ENCODE peak calls at places on chromosomes 3 and 15, in ten cellular contexts. G is GM20000, E is lung, Q is SW 1271, U is hypothalamus, A is KBM-7, O is caudate nucleus, N is transverse colon, J is T follicular helper cell, X is small intestine. W is an unnamed sample.

GRCh38 chr3:170476291-170476690 is 57.6 kb downstream of the CLDN11 start:
- DNase-seq in N (no peak), A (no peak), U (no peak), Q (no peak), G (no peak), J (no peak), O (no peak), X (peak; percentile 45), E (no peak), W (no peak)

GRCh38 chr15:98154863-98155262 is 194.4 kb downstream of the ARRDC4 start:
- DNase-seq in Q (no peak), U (no peak), O (no peak), G (no peak), A (no peak), N (no peak), X (no peak), J (no peak), E (no peak), W (no peak)

GRCh38 chr3:148816427-148816826 is 11.2 kb upstream of the CPB1 start:
- DNase-seq in X (no peak), O (no peak), G (no peak), J (no peak), Q (no peak), E (no peak), A (no peak), N (no peak), U (no peak), W (peak; percentile 26)

GRCh38 chr3:127999509-128000106 is 52.6 kb upstream of the SEC61A1 start:
- DNase-seq in N (no peak), J (no peak), O (no peak), A (no peak), E (no peak), X (no peak), Q (no peak), G (no peak), U (no peak), W (no peak)

GRCh38 chr3:57169872-57170623 is 4.9 kb upstream of the IL17RD start:
- DNase-seq in Q (peak; percentile 41), G (peak; percentile 74), U (no peak), A (peak; percentile 67), O (peak; percentile 28), J (peak; percentile 17), N (peak; percentile 81), X (peak; percentile 82), E (peak; percentile 51), W (peak; percentile 74)

GRCh38 chr15:101449471-101450425 is 39.8 kb downstream of the PCSK6 start:
- DNase-seq in A (no peak), Q (no peak), X (no peak), N (no peak), U (no peak), G (no peak), J (no peak), O (no peak), E (no peak), W (no peak)

GRCh38 chr3:143573904-143574303 is 274.4 kb downstream of the SLC9A9 start:
- DNase-seq in O (no peak), E (no peak), X (no peak), N (no peak), A (no peak), Q (no peak), U (no peak), J (no peak), G (no peak), W (no peak)

GRCh38 chr15:84955089-84955848 is 26.4 kb upstream of the PDE8A start:
- DNase-seq in O (peak; percentile 34), E (peak; percentile 61), N (peak; percentile 78), G (peak; percentile 55), X (peak; percentile 63), Q (peak; percentile 70), J (peak; percentile 32), U (peak; percentile 36), A (peak; percentile 78), W (peak; percentile 66)

GRCh38 chr15:92619380-92620101 is 36.0 kb downstream of the FAM174B start:
- DNase-seq in A (no peak), E (no peak), X (no peak), N (peak; percentile 19), U (no peak), Q (no peak), J (no peak), G (no peak), O (no peak), W (no peak)

GRCh38 chr15:66228807-66229557 is 24.6 kb downstream of the MEGF11 start:
- DNase-seq in A (no peak), J (no peak), U (no peak), O (no peak), N (no peak), X (no peak), Q (no peak), E (no peak), G (no peak), W (no peak)

GRCh38 chr15:29139540-29140459 is 129.8 kb downstream of the NSMCE3 start:
- DNase-seq in O (no peak), Q (no peak), U (no peak), X (peak; percentile 37), A (peak; percentile 65), N (peak; percentile 61), G (peak; percentile 87), E (no peak), J (peak; percentile 25), W (peak; percentile 65)

GRCh38 chr3:122563717-122564025 is 429 bp downstream of the PARP9 start:
- DNase-seq in E (peak; percentile 29), G (peak; percentile 34), J (no peak), Q (no peak), O (no peak), N (no peak), A (no peak), U (no peak), X (peak; percentile 35), W (peak; percentile 15)

GRCh38 chr3:112734171-112734570 is 93.2 kb upstream of the CCDC80 start:
- DNase-seq in Q (no peak), N (no peak), X (no peak), U (no peak), O (no peak), A (no peak), G (no peak), J (no peak), E (no peak), W (no peak)

GRCh38 chr3:165855581-165855980 is 18.4 kb upstream of the BCHE start:
- DNase-seq in A (no peak), X (no peak), O (no peak), N (no peak), G (no peak), J (no peak), Q (no peak), E (no peak), U (no peak), W (no peak)

GRCh38 chr3:152261329-152261728 is 7.4 kb upstream of the MBNL1 start:
- DNase-seq in A (no peak), Q (no peak), O (no peak), J (no peak), X (no peak), E (no peak), G (no peak), N (no peak), U (no peak), W (no peak)

GRCh38 chr3:143567823-143568222 is 280.4 kb downstream of the SLC9A9 start:
- DNase-seq in N (no peak), A (no peak), G (no peak), O (no peak), J (no peak), Q (no peak), U (no peak), X (no peak), E (no peak), W (no peak)

GRCh38 chr15:90001062-90001682 is at the start of gene ZNF710:
- DNase-seq in J (no peak), G (peak; percentile 89), O (no peak), X (peak; percentile 57), U (no peak), E (no peak), Q (peak; percentile 37), A (peak; percentile 56), N (peak; percentile 49), W (peak; percentile 66)

GRCh38 chr3:64214002-64214696 is 11.1 kb downstream of the PRICKLE2 start:
- DNase-seq in G (no peak), N (peak; percentile 40), E (peak; percentile 72), U (no peak), O (no peak), J (no peak), X (no peak), A (peak; percentile 13), Q (no peak), W (peak; percentile 9)

GRCh38 chr3:152320201-152320617 is 51.5 kb downstream of the MBNL1 start:
- DNase-seq in G (no peak), X (peak; percentile 30), U (no peak), J (no peak), O (no peak), A (peak; percentile 24), N (no peak), Q (no peak), E (no peak), W (no peak)

GRCh38 chr3:10746684-10747083 is 69.3 kb upstream of the SLC6A11 start:
- DNase-seq in O (no peak), E (no peak), G (no peak), J (no peak), U (no peak), A (no peak), X (no peak), N (no peak), Q (no peak), W (no peak)

GRCh38 chr3:161220850-161221753 is at the start of gene NMD3:
- DNase-seq in N (peak; percentile 96), U (peak; percentile 76), G (peak; percentile 95), J (peak; percentile 89), E (peak; percentile 95), X (peak; percentile 94), A (peak; percentile 95), Q (peak; percentile 90), O (peak; percentile 71), W (peak; percentile 96)

GRCh38 chr15:69540622-69541021 is 88.0 kb downstream of the RPLP1 start:
- DNase-seq in G (no peak), U (no peak), N (no peak), J (no peak), Q (no peak), E (no peak), X (no peak), A (no peak), O (no peak), W (peak; percentile 73)

GRCh38 chr3:99686469-99686868 is 48.1 kb downstream of the COL8A1 start:
- DNase-seq in E (no peak), J (no peak), G (no peak), A (no peak), X (no peak), Q (no peak), U (no peak), O (no peak), N (no peak), W (no peak)

GRCh38 chr3:103381286-103381685 is 946.5 kb downstream of the ZPLD1 start:
- DNase-seq in G (no peak), A (no peak), U (no peak), O (no peak), J (no peak), E (no peak), N (no peak), X (peak; percentile 1), Q (no peak), W (no peak)

GRCh38 chr3:45034612-45035252 is 8.6 kb downstream of the CLEC3B start:
- DNase-seq in G (peak; percentile 49), N (peak; percentile 62), O (peak; percentile 7), U (peak; percentile 11), A (peak; percentile 79), X (no peak), E (peak; percentile 66), J (no peak), Q (no peak), W (no peak)